ENCODE peak calls at places on chromosomes 4 and X, in five cellular contexts. S, A, D, P and M are unnamed samples.

GRCh38 chrX:54695231-54695630 is 102.8 kb downstream of the ITIH6 start:
- DNase-seq in S (no peak), A (peak; percentile 0), D (no peak), P (no peak), M (no peak)

GRCh38 chrX:13899607-13900006 is 82.7 kb upstream of the GPM6B start:
- DNase-seq in S (no peak), A (peak; percentile 39), D (no peak), P (peak; percentile 16), M (peak; percentile 10)

GRCh38 chr4:144562019-144562740 is 83.8 kb upstream of the HHIP start:
- DNase-seq in S (no peak), A (no peak), D (no peak), P (no peak), M (no peak)

GRCh38 chr4:40350627-40351227 is 15.6 kb downstream of the CHRNA9 start:
- DNase-seq in S (no peak), A (no peak), D (no peak), P (no peak), M (no peak)

GRCh38 chr4:2511645-2512131 is 24.8 kb upstream of the FAM193A start:
- DNase-seq in S (no peak), A (no peak), D (no peak), P (no peak), M (no peak)

GRCh38 chrX:140724337-140725105 is 15.0 kb downstream of the LINC00632 start:
- DNase-seq in S (no peak), A (no peak), D (no peak), P (no peak), M (no peak)

GRCh38 chr4:19880205-19880604 is 371.5 kb upstream of the SLIT2 start:
- DNase-seq in S (no peak), A (peak; percentile 6), D (no peak), P (no peak), M (no peak)

GRCh38 chrX:9875801-9876200 is 89.6 kb downstream of the SHROOM2 start:
- DNase-seq in S (no peak), A (no peak), D (no peak), P (no peak), M (no peak)

GRCh38 chr4:108237693-108238092 is 69.0 kb upstream of the LEF1 start:
- DNase-seq in S (no peak), A (no peak), D (no peak), P (no peak), M (no peak)

GRCh38 chrX:133726211-133726630 is 259.2 kb downstream of the GPC3 start:
- DNase-seq in S (no peak), A (peak; percentile 58), D (no peak), P (peak; percentile 34), M (no peak)